ENCODE peak calls at places on chromosomes 3 and 15, in eight cellular contexts. One of them, this sample, is unnamed.

GRCh38 chr3:126160243-126161210 is 19.9 kb downstream of the ALDH1L1 start:
- DNase-seq in left ventricle myocardium inferior: no peak
- DNase-seq in kidney epithelial cell: no peak
- DNase-seq in mesothelial cell of epicardium: no peak
- DNase-seq in neural crest cell: no peak
- DNase-seq in heart left ventricle: no peak
- DNase-seq in PC-3: no peak
- DNase-seq in AG04449: no peak
- DNase-seq in this sample: no peak

GRCh38 chr3:126357299-126358037 is at the start of gene KLF15:
- DNase-seq in mesothelial cell of epicardium: peak
- DNase-seq in AG04449: no peak
- DNase-seq in neural crest cell: peak
- DNase-seq in heart left ventricle: peak
- DNase-seq in left ventricle myocardium inferior: peak
- DNase-seq in kidney epithelial cell: no peak
- DNase-seq in PC-3: peak
- DNase-seq in this sample: peak

GRCh38 chr15:62135532-62136134 is 29.5 kb downstream of the C2CD4B start:
- DNase-seq in left ventricle myocardium inferior: no peak
- DNase-seq in mesothelial cell of epicardium: no peak
- DNase-seq in kidney epithelial cell: no peak
- DNase-seq in heart left ventricle: no peak
- DNase-seq in neural crest cell: no peak
- DNase-seq in AG04449: no peak
- DNase-seq in PC-3: peak
- DNase-seq in this sample: no peak

GRCh38 chr15:73127302-73127936 is 75.2 kb downstream of the NEO1 start:
- DNase-seq in kidney epithelial cell: no peak
- DNase-seq in neural crest cell: peak
- DNase-seq in left ventricle myocardium inferior: no peak
- DNase-seq in heart left ventricle: no peak
- DNase-seq in AG04449: no peak
- DNase-seq in mesothelial cell of epicardium: no peak
- DNase-seq in PC-3: peak
- DNase-seq in this sample: no peak

GRCh38 chr3:14457999-14458398 is 55.6 kb downstream of the SLC6A6 start:
- DNase-seq in left ventricle myocardium inferior: no peak
- DNase-seq in kidney epithelial cell: no peak
- DNase-seq in AG04449: no peak
- DNase-seq in mesothelial cell of epicardium: no peak
- DNase-seq in neural crest cell: no peak
- DNase-seq in heart left ventricle: no peak
- DNase-seq in PC-3: no peak
- DNase-seq in this sample: no peak

GRCh38 chr3:8509961-8510360 is 8.3 kb downstream of the LMCD1 start:
- DNase-seq in kidney epithelial cell: peak
- DNase-seq in AG04449: no peak
- DNase-seq in left ventricle myocardium inferior: no peak
- DNase-seq in mesothelial cell of epicardium: no peak
- DNase-seq in PC-3: peak
- DNase-seq in heart left ventricle: no peak
- DNase-seq in neural crest cell: no peak
- DNase-seq in this sample: no peak

GRCh38 chr3:181292984-181293383 is 303.4 kb upstream of the DNAJC19 start:
- DNase-seq in kidney epithelial cell: peak
- DNase-seq in mesothelial cell of epicardium: no peak
- DNase-seq in PC-3: peak
- DNase-seq in AG04449: no peak
- DNase-seq in left ventricle myocardium inferior: no peak
- DNase-seq in heart left ventricle: no peak
- DNase-seq in neural crest cell: no peak
- DNase-seq in this sample: no peak

GRCh38 chr3:153658151-153658550 is 463.0 kb upstream of the ARHGEF26 start:
- DNase-seq in neural crest cell: no peak
- DNase-seq in PC-3: no peak
- DNase-seq in kidney epithelial cell: no peak
- DNase-seq in heart left ventricle: no peak
- DNase-seq in AG04449: no peak
- DNase-seq in left ventricle myocardium inferior: no peak
- DNase-seq in mesothelial cell of epicardium: no peak
- DNase-seq in this sample: no peak

GRCh38 chr3:66586853-66587252 is 86.0 kb upstream of the LRIG1 start:
- DNase-seq in heart left ventricle: no peak
- DNase-seq in neural crest cell: no peak
- DNase-seq in mesothelial cell of epicardium: no peak
- DNase-seq in AG04449: no peak
- DNase-seq in kidney epithelial cell: no peak
- DNase-seq in PC-3: no peak
- DNase-seq in left ventricle myocardium inferior: no peak
- DNase-seq in this sample: no peak

GRCh38 chr3:30751610-30752299 is 142.7 kb downstream of the GADL1 start:
- DNase-seq in kidney epithelial cell: no peak
- DNase-seq in heart left ventricle: peak
- DNase-seq in mesothelial cell of epicardium: no peak
- DNase-seq in left ventricle myocardium inferior: peak
- DNase-seq in neural crest cell: peak
- DNase-seq in AG04449: no peak
- DNase-seq in PC-3: peak
- DNase-seq in this sample: no peak

GRCh38 chr3:4821975-4822374 is 157.3 kb upstream of the BHLHE40 start:
- DNase-seq in mesothelial cell of epicardium: no peak
- DNase-seq in kidney epithelial cell: no peak
- DNase-seq in PC-3: no peak
- DNase-seq in AG04449: no peak
- DNase-seq in neural crest cell: no peak
- DNase-seq in heart left ventricle: peak
- DNase-seq in left ventricle myocardium inferior: no peak
- DNase-seq in this sample: no peak

GRCh38 chr3:180036092-180036677 is 552 bp downstream of the PEX5L start:
- DNase-seq in heart left ventricle: no peak
- DNase-seq in mesothelial cell of epicardium: no peak
- DNase-seq in kidney epithelial cell: no peak
- DNase-seq in PC-3: no peak
- DNase-seq in neural crest cell: no peak
- DNase-seq in AG04449: no peak
- DNase-seq in left ventricle myocardium inferior: no peak
- DNase-seq in this sample: no peak

GRCh38 chr3:156291269-156292123 is 171.1 kb downstream of the KCNAB1 start:
- DNase-seq in left ventricle myocardium inferior: peak
- DNase-seq in heart left ventricle: peak
- DNase-seq in neural crest cell: peak
- DNase-seq in kidney epithelial cell: no peak
- DNase-seq in PC-3: no peak
- DNase-seq in AG04449: no peak
- DNase-seq in mesothelial cell of epicardium: no peak
- DNase-seq in this sample: no peak

GRCh38 chr3:72437666-72438065 is 410.6 kb downstream of the SHQ1 start:
- DNase-seq in AG04449: no peak
- DNase-seq in mesothelial cell of epicardium: no peak
- DNase-seq in PC-3: no peak
- DNase-seq in heart left ventricle: no peak
- DNase-seq in left ventricle myocardium inferior: no peak
- DNase-seq in kidney epithelial cell: no peak
- DNase-seq in neural crest cell: no peak
- DNase-seq in this sample: no peak

GRCh38 chr3:30658328-30659052 is 52.1 kb downstream of the TGFBR2 start:
- DNase-seq in AG04449: no peak
- DNase-seq in heart left ventricle: no peak
- DNase-seq in kidney epithelial cell: no peak
- DNase-seq in neural crest cell: no peak
- DNase-seq in mesothelial cell of epicardium: no peak
- DNase-seq in PC-3: peak
- DNase-seq in left ventricle myocardium inferior: no peak
- DNase-seq in this sample: no peak

GRCh38 chr3:196093271-196094111 is 11.6 kb upstream of the TFRC start:
- DNase-seq in kidney epithelial cell: no peak
- DNase-seq in heart left ventricle: no peak
- DNase-seq in neural crest cell: no peak
- DNase-seq in mesothelial cell of epicardium: no peak
- DNase-seq in PC-3: no peak
- DNase-seq in AG04449: no peak
- DNase-seq in left ventricle myocardium inferior: no peak
- DNase-seq in this sample: no peak

GRCh38 chr3:17258823-17259436 is 374.2 kb downstream of the PLCL2 start:
- DNase-seq in kidney epithelial cell: no peak
- DNase-seq in left ventricle myocardium inferior: no peak
- DNase-seq in mesothelial cell of epicardium: no peak
- DNase-seq in AG04449: peak
- DNase-seq in PC-3: peak
- DNase-seq in heart left ventricle: no peak
- DNase-seq in neural crest cell: peak
- DNase-seq in this sample: no peak

GRCh38 chr15:65304393-65305143 is at the start of gene RNU5B-1:
- DNase-seq in AG04449: peak
- DNase-seq in PC-3: peak
- DNase-seq in heart left ventricle: peak
- DNase-seq in left ventricle myocardium inferior: peak
- DNase-seq in mesothelial cell of epicardium: no peak
- DNase-seq in neural crest cell: peak
- DNase-seq in kidney epithelial cell: peak
- DNase-seq in this sample: peak
- TF ChIP-seq CTCF in AG04449: peak
- TF ChIP-seq CTCF in PC-3: no peak
- TF ChIP-seq CTCF in heart left ventricle: peak
- TF ChIP-seq CTCF in left ventricle myocardium inferior: peak
- TF ChIP-seq CTCF in mesothelial cell of epicardium: no peak
- TF ChIP-seq CTCF in neural crest cell: no peak
- TF ChIP-seq CTCF in kidney epithelial cell: peak
- TF ChIP-seq CTCF in this sample: peak

GRCh38 chr15:51536965-51537574 is 85.5 kb downstream of the DMXL2 start:
- DNase-seq in mesothelial cell of epicardium: no peak
- DNase-seq in left ventricle myocardium inferior: no peak
- DNase-seq in heart left ventricle: no peak
- DNase-seq in PC-3: peak
- DNase-seq in kidney epithelial cell: no peak
- DNase-seq in neural crest cell: no peak
- DNase-seq in AG04449: peak
- DNase-seq in this sample: no peak
- TF ChIP-seq CTCF in mesothelial cell of epicardium: peak
- TF ChIP-seq CTCF in left ventricle myocardium inferior: peak
- TF ChIP-seq CTCF in heart left ventricle: peak
- TF ChIP-seq CTCF in PC-3: peak
- TF ChIP-seq CTCF in kidney epithelial cell: peak
- TF ChIP-seq CTCF in neural crest cell: peak
- TF ChIP-seq CTCF in AG04449: peak
- TF ChIP-seq CTCF in this sample: peak

DNA sequence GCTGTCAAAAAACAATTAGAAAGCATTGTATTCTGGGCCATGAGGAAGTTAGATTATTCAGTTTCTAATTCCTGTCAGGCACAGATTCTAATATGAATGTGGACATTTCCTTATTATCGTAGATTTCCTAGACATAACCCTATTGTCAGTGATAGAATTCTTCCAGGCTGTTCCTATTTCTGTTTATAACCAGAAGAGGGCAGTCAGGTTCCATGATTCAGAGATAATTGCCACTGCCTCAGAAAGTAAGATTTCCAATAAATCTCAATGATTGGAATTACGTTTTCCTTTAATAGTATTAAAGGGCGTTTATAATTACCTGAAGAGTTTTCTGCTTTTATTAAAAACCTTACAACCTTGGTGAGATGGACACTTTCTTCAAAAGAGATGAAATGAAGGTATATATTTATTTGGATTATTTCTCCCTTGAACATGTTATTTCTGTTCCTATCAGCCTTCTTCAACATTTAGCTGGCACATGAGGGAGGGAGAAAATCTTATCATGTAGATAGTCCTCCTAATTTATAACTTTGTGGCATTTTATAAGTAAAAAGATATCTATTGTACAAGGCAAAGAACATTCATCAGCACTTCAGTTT is 439.2 kb downstream of the MCTP2 start:
- DNase-seq in mesothelial cell of epicardium: no peak
- DNase-seq in heart left ventricle: no peak
- DNase-seq in PC-3: peak
- DNase-seq in neural crest cell: no peak
- DNase-seq in kidney epithelial cell: no peak
- DNase-seq in AG04449: no peak
- DNase-seq in left ventricle myocardium inferior: no peak
- DNase-seq in this sample: no peak
- TF ChIP-seq CTCF in mesothelial cell of epicardium: peak
- TF ChIP-seq CTCF in heart left ventricle: peak
- TF ChIP-seq CTCF in PC-3: peak
- TF ChIP-seq CTCF in neural crest cell: peak
- TF ChIP-seq CTCF in kidney epithelial cell: peak
- TF ChIP-seq CTCF in AG04449: no peak
- TF ChIP-seq CTCF in left ventricle myocardium inferior: peak
- TF ChIP-seq CTCF in this sample: peak

GRCh38 chr3:122794779-122795673 is at the start of gene SLC49A4:
- DNase-seq in heart left ventricle: peak
- DNase-seq in AG04449: no peak
- DNase-seq in left ventricle myocardium inferior: peak
- DNase-seq in mesothelial cell of epicardium: peak
- DNase-seq in neural crest cell: peak
- DNase-seq in kidney epithelial cell: peak
- DNase-seq in PC-3: peak
- DNase-seq in this sample: peak
- TF ChIP-seq CTCF in heart left ventricle: no peak
- TF ChIP-seq CTCF in AG04449: peak
- TF ChIP-seq CTCF in left ventricle myocardium inferior: no peak
- TF ChIP-seq CTCF in mesothelial cell of epicardium: no peak
- TF ChIP-seq CTCF in neural crest cell: no peak
- TF ChIP-seq CTCF in kidney epithelial cell: no peak
- TF ChIP-seq CTCF in PC-3: no peak
- TF ChIP-seq CTCF in this sample: peak

DNA sequence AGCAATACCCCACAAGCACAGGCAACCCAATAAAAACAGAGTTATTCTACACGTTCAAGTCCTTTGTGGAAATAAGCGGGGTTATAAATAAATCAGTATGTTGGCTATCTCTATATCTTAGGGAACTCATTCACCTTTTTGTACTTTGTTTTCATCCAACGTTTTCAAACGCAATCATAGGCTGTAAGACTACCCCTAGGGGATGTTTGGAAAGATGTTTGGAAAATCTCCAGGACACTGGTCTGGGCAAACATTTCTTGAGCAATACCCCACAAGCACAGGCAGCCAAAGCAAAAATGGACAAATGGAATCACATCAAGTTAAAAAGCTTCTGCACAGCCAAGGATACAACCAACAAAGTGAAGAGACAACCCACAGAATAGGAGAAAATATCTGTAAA is 70.1 kb downstream of the CLDN11 start:
- DNase-seq in mesothelial cell of epicardium: no peak
- DNase-seq in PC-3: peak
- DNase-seq in AG04449: no peak
- DNase-seq in heart left ventricle: no peak
- DNase-seq in neural crest cell: no peak
- DNase-seq in left ventricle myocardium inferior: no peak
- DNase-seq in kidney epithelial cell: no peak
- DNase-seq in this sample: no peak
- TF ChIP-seq CTCF in mesothelial cell of epicardium: no peak
- TF ChIP-seq CTCF in PC-3: no peak
- TF ChIP-seq CTCF in AG04449: no peak
- TF ChIP-seq CTCF in heart left ventricle: no peak
- TF ChIP-seq CTCF in neural crest cell: no peak
- TF ChIP-seq CTCF in left ventricle myocardium inferior: no peak
- TF ChIP-seq CTCF in kidney epithelial cell: no peak
- TF ChIP-seq CTCF in this sample: no peak

GRCh38 chr3:42600111-42600957 is at the start of gene NKTR:
- DNase-seq in heart left ventricle: peak
- DNase-seq in left ventricle myocardium inferior: peak
- DNase-seq in mesothelial cell of epicardium: peak
- DNase-seq in PC-3: peak
- DNase-seq in AG04449: peak
- DNase-seq in neural crest cell: peak
- DNase-seq in kidney epithelial cell: peak
- DNase-seq in this sample: peak
- TF ChIP-seq CTCF in heart left ventricle: no peak
- TF ChIP-seq CTCF in left ventricle myocardium inferior: no peak
- TF ChIP-seq CTCF in mesothelial cell of epicardium: no peak
- TF ChIP-seq CTCF in PC-3: no peak
- TF ChIP-seq CTCF in AG04449: peak
- TF ChIP-seq CTCF in neural crest cell: peak
- TF ChIP-seq CTCF in kidney epithelial cell: no peak
- TF ChIP-seq CTCF in this sample: peak